ENCODE peak calls at places on chromosomes 5 and 9, in six cellular contexts. One of them, this sample, is unnamed.

GRCh38 chr5:149857499-149857898 is 87.1 kb downstream of the PDE6A start:
- DNase-seq in CD8-positive, alpha-beta T cell: no peak
- DNase-seq in mesenchymal stem cell: peak
- DNase-seq in foreskin fibroblast: peak
- DNase-seq in neural progenitor cell: no peak
- DNase-seq in fibroblast of mammary gland: peak
- DNase-seq in this sample: no peak

GRCh38 chr5:10459080-10460055 is 17.7 kb downstream of the ROPN1L start:
- DNase-seq in CD8-positive, alpha-beta T cell: no peak
- DNase-seq in mesenchymal stem cell: no peak
- DNase-seq in foreskin fibroblast: no peak
- DNase-seq in neural progenitor cell: no peak
- DNase-seq in fibroblast of mammary gland: no peak
- DNase-seq in this sample: no peak

GRCh38 chr9:129886226-129887174 is 51.2 kb downstream of the USP20 start:
- DNase-seq in CD8-positive, alpha-beta T cell: peak
- DNase-seq in mesenchymal stem cell: no peak
- DNase-seq in foreskin fibroblast: no peak
- DNase-seq in neural progenitor cell: no peak
- DNase-seq in fibroblast of mammary gland: no peak
- DNase-seq in this sample: no peak

GRCh38 chr5:151578326-151579025 is 12.7 kb downstream of the FAT2 start:
- DNase-seq in CD8-positive, alpha-beta T cell: no peak
- DNase-seq in mesenchymal stem cell: no peak
- DNase-seq in foreskin fibroblast: no peak
- DNase-seq in neural progenitor cell: no peak
- DNase-seq in fibroblast of mammary gland: no peak
- DNase-seq in this sample: no peak

GRCh38 chr9:128927731-128928411 is 7.1 kb downstream of the PHYHD1 start:
- DNase-seq in CD8-positive, alpha-beta T cell: peak
- DNase-seq in mesenchymal stem cell: peak
- DNase-seq in foreskin fibroblast: peak
- DNase-seq in neural progenitor cell: peak
- DNase-seq in fibroblast of mammary gland: peak
- DNase-seq in this sample: no peak

GRCh38 chr5:110916373-110917049 is 155.0 kb upstream of the TSLP start:
- DNase-seq in CD8-positive, alpha-beta T cell: no peak
- DNase-seq in mesenchymal stem cell: peak
- DNase-seq in foreskin fibroblast: peak
- DNase-seq in neural progenitor cell: peak
- DNase-seq in fibroblast of mammary gland: peak
- DNase-seq in this sample: peak

GRCh38 chr9:5578018-5578697 is 50.7 kb upstream of the RIC1 start:
- DNase-seq in CD8-positive, alpha-beta T cell: no peak
- DNase-seq in mesenchymal stem cell: no peak
- DNase-seq in foreskin fibroblast: peak
- DNase-seq in neural progenitor cell: no peak
- DNase-seq in fibroblast of mammary gland: no peak
- DNase-seq in this sample: no peak

GRCh38 chr5:147223951-147224791 is 10.7 kb upstream of the STK32A start:
- DNase-seq in CD8-positive, alpha-beta T cell: no peak
- DNase-seq in mesenchymal stem cell: peak
- DNase-seq in foreskin fibroblast: peak
- DNase-seq in neural progenitor cell: peak
- DNase-seq in fibroblast of mammary gland: peak
- DNase-seq in this sample: peak

GRCh38 chr5:26847041-26847736 is 191.2 kb downstream of the CDH9 start:
- DNase-seq in CD8-positive, alpha-beta T cell: no peak
- DNase-seq in mesenchymal stem cell: no peak
- DNase-seq in foreskin fibroblast: no peak
- DNase-seq in neural progenitor cell: peak
- DNase-seq in fibroblast of mammary gland: no peak
- DNase-seq in this sample: no peak

GRCh38 chr9:136940526-136941230 is 3.9 kb downstream of the FBXW5 start:
- DNase-seq in CD8-positive, alpha-beta T cell: no peak
- DNase-seq in mesenchymal stem cell: no peak
- DNase-seq in foreskin fibroblast: no peak
- DNase-seq in neural progenitor cell: no peak
- DNase-seq in fibroblast of mammary gland: no peak
- DNase-seq in this sample: no peak

GRCh38 chr5:181069767-181070491 is 29.9 kb downstream of the BTNL9 start:
- DNase-seq in CD8-positive, alpha-beta T cell: no peak
- DNase-seq in mesenchymal stem cell: no peak
- DNase-seq in foreskin fibroblast: no peak
- DNase-seq in neural progenitor cell: peak
- DNase-seq in fibroblast of mammary gland: no peak
- DNase-seq in this sample: no peak

GRCh38 chr5:120366047-120366446 is 98.1 kb upstream of the PRR16 start:
- DNase-seq in CD8-positive, alpha-beta T cell: no peak
- DNase-seq in mesenchymal stem cell: peak
- DNase-seq in foreskin fibroblast: peak
- DNase-seq in neural progenitor cell: no peak
- DNase-seq in fibroblast of mammary gland: peak
- DNase-seq in this sample: no peak

GRCh38 chr5:90967443-90967842 is 408.8 kb downstream of the ADGRV1 start:
- DNase-seq in CD8-positive, alpha-beta T cell: no peak
- DNase-seq in mesenchymal stem cell: no peak
- DNase-seq in foreskin fibroblast: no peak
- DNase-seq in neural progenitor cell: no peak
- DNase-seq in fibroblast of mammary gland: no peak
- DNase-seq in this sample: no peak

GRCh38 chr9:136906251-136906650 is 19.9 kb downstream of the TRAF2 start:
- DNase-seq in CD8-positive, alpha-beta T cell: no peak
- DNase-seq in mesenchymal stem cell: no peak
- DNase-seq in foreskin fibroblast: no peak
- DNase-seq in neural progenitor cell: no peak
- DNase-seq in fibroblast of mammary gland: no peak
- DNase-seq in this sample: no peak

GRCh38 chr5:80034962-80035821 is at the start of gene THBS4:
- DNase-seq in CD8-positive, alpha-beta T cell: no peak
- DNase-seq in mesenchymal stem cell: no peak
- DNase-seq in foreskin fibroblast: peak
- DNase-seq in neural progenitor cell: peak
- DNase-seq in fibroblast of mammary gland: no peak
- DNase-seq in this sample: no peak

GRCh38 chr5:62698756-62699155 is 120.1 kb downstream of the LRRC70 start:
- DNase-seq in CD8-positive, alpha-beta T cell: no peak
- DNase-seq in mesenchymal stem cell: no peak
- DNase-seq in foreskin fibroblast: no peak
- DNase-seq in neural progenitor cell: no peak
- DNase-seq in fibroblast of mammary gland: no peak
- DNase-seq in this sample: no peak

GRCh38 chr9:114122628-114123027 is 23.5 kb upstream of the KIF12 start:
- DNase-seq in CD8-positive, alpha-beta T cell: no peak
- DNase-seq in mesenchymal stem cell: no peak
- DNase-seq in foreskin fibroblast: no peak
- DNase-seq in neural progenitor cell: no peak
- DNase-seq in fibroblast of mammary gland: no peak
- DNase-seq in this sample: no peak

GRCh38 chr9:33524431-33524947 is 438 bp downstream of the ANKRD18B start:
- DNase-seq in CD8-positive, alpha-beta T cell: no peak
- DNase-seq in mesenchymal stem cell: peak
- DNase-seq in foreskin fibroblast: peak
- DNase-seq in neural progenitor cell: peak
- DNase-seq in fibroblast of mammary gland: no peak
- DNase-seq in this sample: no peak
- H3K4me3 ChIP-seq in CD8-positive, alpha-beta T cell: peak
- H3K4me3 ChIP-seq in mesenchymal stem cell: peak
- H3K4me3 ChIP-seq in foreskin fibroblast: peak
- H3K4me3 ChIP-seq in neural progenitor cell: peak
- H3K4me3 ChIP-seq in fibroblast of mammary gland: peak
- H3K4me3 ChIP-seq in this sample: peak

GRCh38 chr9:72813544-72813943 is 139.3 kb downstream of the ALDH1A1 start:
- DNase-seq in CD8-positive, alpha-beta T cell: no peak
- DNase-seq in mesenchymal stem cell: no peak
- DNase-seq in foreskin fibroblast: no peak
- DNase-seq in neural progenitor cell: no peak
- DNase-seq in fibroblast of mammary gland: no peak
- DNase-seq in this sample: no peak
- H3K4me3 ChIP-seq in CD8-positive, alpha-beta T cell: no peak
- H3K4me3 ChIP-seq in mesenchymal stem cell: no peak
- H3K4me3 ChIP-seq in foreskin fibroblast: no peak
- H3K4me3 ChIP-seq in neural progenitor cell: no peak
- H3K4me3 ChIP-seq in fibroblast of mammary gland: no peak
- H3K4me3 ChIP-seq in this sample: no peak

DNA sequence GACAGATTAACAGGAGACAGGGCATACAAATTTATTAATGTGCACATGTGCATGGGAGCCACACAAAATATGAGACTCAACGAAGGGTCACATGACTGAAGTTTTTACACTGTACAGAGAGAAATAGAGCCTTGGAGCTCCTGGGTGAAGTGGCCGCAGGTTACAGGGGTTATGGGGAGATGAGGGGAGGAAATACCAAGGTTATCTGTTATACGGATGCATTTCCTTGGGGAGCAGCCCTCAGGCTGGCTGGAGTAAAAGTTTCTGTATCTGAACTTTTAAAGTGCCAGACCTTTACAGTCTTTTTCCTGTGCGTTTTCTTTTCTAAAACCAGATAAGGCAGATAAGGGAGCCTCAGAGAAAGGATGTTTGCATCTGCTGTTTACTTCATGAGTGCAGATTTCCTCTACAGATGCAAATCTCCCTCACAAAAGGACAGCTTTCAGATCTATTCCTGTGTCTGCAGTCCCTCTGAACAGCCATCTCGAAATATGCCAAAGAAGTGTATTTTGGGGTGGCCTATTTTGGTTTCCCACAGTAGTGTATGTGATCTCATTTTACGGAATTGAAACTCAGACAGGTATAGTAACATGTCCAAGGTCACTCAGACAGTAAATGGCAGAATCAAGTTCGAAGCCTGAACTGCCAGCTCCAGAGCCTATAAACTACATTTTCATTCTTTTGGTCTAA is 139.3 kb upstream of the FBXL17 start:
- DNase-seq in CD8-positive, alpha-beta T cell: no peak
- DNase-seq in mesenchymal stem cell: peak
- DNase-seq in foreskin fibroblast: no peak
- DNase-seq in neural progenitor cell: no peak
- DNase-seq in fibroblast of mammary gland: no peak
- DNase-seq in this sample: no peak
- H3K4me3 ChIP-seq in CD8-positive, alpha-beta T cell: no peak
- H3K4me3 ChIP-seq in mesenchymal stem cell: no peak
- H3K4me3 ChIP-seq in foreskin fibroblast: no peak
- H3K4me3 ChIP-seq in neural progenitor cell: no peak
- H3K4me3 ChIP-seq in fibroblast of mammary gland: no peak
- H3K4me3 ChIP-seq in this sample: no peak

DNA sequence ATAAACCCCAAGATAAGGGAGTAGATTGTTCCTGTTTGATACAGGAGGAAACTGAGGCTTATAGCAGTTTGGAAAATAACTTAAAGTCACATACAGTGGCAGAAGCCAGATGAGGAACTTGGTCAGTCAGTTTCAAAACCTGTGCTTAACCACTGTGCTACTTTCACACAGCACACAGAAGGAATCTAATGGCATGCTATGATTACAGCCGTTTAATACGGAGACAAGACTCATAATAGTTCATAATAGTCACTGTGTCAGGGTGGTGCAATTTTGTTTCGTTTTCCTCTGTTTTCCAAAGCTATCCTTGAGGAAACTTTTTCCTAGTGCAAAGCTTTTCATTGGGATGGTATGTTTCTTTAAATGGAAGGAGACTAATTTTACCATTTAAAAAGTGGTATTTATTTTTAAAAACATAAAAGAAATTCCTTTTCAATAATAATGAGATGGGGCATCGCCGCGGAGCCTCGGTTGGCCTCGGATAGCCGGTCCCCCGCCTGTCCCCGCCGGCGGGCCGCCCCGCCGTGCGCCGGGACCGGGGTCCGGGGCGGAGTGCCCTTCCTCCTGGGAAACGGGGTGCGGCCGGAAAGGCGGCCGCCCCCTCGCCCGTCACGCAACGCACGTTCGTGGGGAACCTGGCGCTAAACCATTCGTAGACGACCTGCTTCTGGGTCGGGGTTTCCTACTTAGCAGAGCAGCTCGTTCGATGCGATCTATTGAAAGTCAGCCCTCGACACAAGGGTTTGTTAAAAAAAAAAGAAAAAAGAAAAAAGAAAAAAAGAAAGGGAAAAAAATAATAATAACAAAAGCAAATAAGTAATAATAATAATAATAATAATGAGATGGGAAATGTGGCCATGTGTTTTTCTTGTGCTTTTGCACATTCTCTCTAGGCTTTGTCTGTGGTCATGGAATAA is 112.6 kb downstream of the GCNT1 start:
- DNase-seq in CD8-positive, alpha-beta T cell: no peak
- DNase-seq in mesenchymal stem cell: no peak
- DNase-seq in foreskin fibroblast: peak
- DNase-seq in neural progenitor cell: no peak
- DNase-seq in fibroblast of mammary gland: peak
- DNase-seq in this sample: no peak
- H3K4me3 ChIP-seq in CD8-positive, alpha-beta T cell: no peak
- H3K4me3 ChIP-seq in mesenchymal stem cell: no peak
- H3K4me3 ChIP-seq in foreskin fibroblast: peak
- H3K4me3 ChIP-seq in neural progenitor cell: no peak
- H3K4me3 ChIP-seq in fibroblast of mammary gland: peak
- H3K4me3 ChIP-seq in this sample: peak

DNA sequence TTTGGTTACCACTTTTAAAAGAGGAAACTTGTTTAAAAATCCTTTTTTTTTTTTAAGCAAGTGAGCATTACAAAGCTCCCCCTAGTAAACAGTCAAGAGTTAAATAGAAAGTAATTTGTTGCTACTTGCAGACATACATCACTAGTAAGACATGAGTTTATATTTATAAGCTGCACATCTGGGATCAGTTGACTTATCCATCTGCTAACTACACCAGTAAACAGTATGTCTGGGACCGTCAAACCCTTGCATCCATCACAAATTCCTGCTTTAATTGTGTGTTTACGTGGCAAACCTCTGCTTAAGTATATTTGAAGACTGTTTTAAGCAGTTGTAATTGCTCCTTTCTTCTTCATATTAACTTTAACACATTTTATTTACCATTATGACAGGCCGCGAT is 146.8 kb downstream of the EBF1 start:
- DNase-seq in CD8-positive, alpha-beta T cell: no peak
- DNase-seq in mesenchymal stem cell: peak
- DNase-seq in foreskin fibroblast: peak
- DNase-seq in neural progenitor cell: no peak
- DNase-seq in fibroblast of mammary gland: peak
- DNase-seq in this sample: peak
- H3K4me3 ChIP-seq in CD8-positive, alpha-beta T cell: no peak
- H3K4me3 ChIP-seq in mesenchymal stem cell: no peak
- H3K4me3 ChIP-seq in foreskin fibroblast: no peak
- H3K4me3 ChIP-seq in neural progenitor cell: no peak
- H3K4me3 ChIP-seq in fibroblast of mammary gland: no peak
- H3K4me3 ChIP-seq in this sample: no peak

DNA sequence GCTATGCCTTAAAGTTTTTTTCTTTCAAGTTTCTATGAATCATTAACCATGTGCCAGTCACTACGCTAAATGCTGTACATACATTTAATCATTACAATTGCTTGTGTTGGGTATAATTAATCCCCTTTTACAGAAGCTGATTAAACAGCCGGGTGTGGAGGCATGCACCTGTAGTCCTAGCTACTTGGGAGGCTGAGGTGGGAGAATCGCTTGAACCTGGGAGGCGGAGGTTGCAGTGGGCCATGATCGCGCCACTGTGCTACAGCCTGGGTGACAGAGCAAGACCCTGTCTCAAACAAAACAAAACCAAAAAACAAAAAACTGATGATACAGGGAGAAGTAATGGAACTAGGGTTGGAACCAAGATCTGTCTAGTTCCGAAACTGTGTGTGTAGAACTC is 1.2 kb upstream of the UBE2R2 start:
- DNase-seq in CD8-positive, alpha-beta T cell: no peak
- DNase-seq in mesenchymal stem cell: no peak
- DNase-seq in foreskin fibroblast: no peak
- DNase-seq in neural progenitor cell: no peak
- DNase-seq in fibroblast of mammary gland: no peak
- DNase-seq in this sample: no peak
- H3K4me3 ChIP-seq in CD8-positive, alpha-beta T cell: no peak
- H3K4me3 ChIP-seq in mesenchymal stem cell: no peak
- H3K4me3 ChIP-seq in foreskin fibroblast: no peak
- H3K4me3 ChIP-seq in neural progenitor cell: no peak
- H3K4me3 ChIP-seq in fibroblast of mammary gland: no peak
- H3K4me3 ChIP-seq in this sample: no peak

GRCh38 chr5:100779669-100780375 is 123.3 kb downstream of the ST8SIA4 start:
- DNase-seq in CD8-positive, alpha-beta T cell: no peak
- DNase-seq in mesenchymal stem cell: no peak
- DNase-seq in foreskin fibroblast: no peak
- DNase-seq in neural progenitor cell: no peak
- DNase-seq in fibroblast of mammary gland: no peak
- DNase-seq in this sample: no peak
- H3K4me3 ChIP-seq in CD8-positive, alpha-beta T cell: peak
- H3K4me3 ChIP-seq in mesenchymal stem cell: no peak
- H3K4me3 ChIP-seq in foreskin fibroblast: no peak
- H3K4me3 ChIP-seq in neural progenitor cell: no peak
- H3K4me3 ChIP-seq in fibroblast of mammary gland: no peak
- H3K4me3 ChIP-seq in this sample: no peak